ENCODE peak calls at places on chromosomes 3 and 15, in six cellular contexts. O is stomach, Z is esophagus muscularis mucosa, D is ovary, W is suprapubic skin, Q is A549. J is an unnamed sample.

GRCh38 chr3:69819283-69819682 is 80.0 kb downstream of the MITF start:
- DNase-seq in O (no peak), D (peak; percentile 19), W (no peak), Q (no peak), Z (no peak), J (no peak)

GRCh38 chr15:48890375-48890972 is 12.5 kb downstream of the EID1 start:
- DNase-seq in W (no peak), D (no peak), Q (no peak), Z (no peak), O (no peak), J (no peak)

GRCh38 chr3:106611841-106612240 is 743.0 kb upstream of the CBLB start:
- DNase-seq in D (no peak), W (no peak), Z (no peak), O (no peak), Q (no peak), J (no peak)

GRCh38 chr3:87287025-87287424 is 10.6 kb upstream of the POU1F1 start:
- DNase-seq in D (no peak), Q (no peak), Z (no peak), W (no peak), O (no peak), J (no peak)

GRCh38 chr3:45034612-45035252 is 8.6 kb downstream of the CLEC3B start:
- DNase-seq in O (peak; percentile 43), D (peak; percentile 28), W (peak; percentile 85), Q (no peak), Z (no peak), J (peak; percentile 62)

GRCh38 chr15:31268108-31268501 is 58.5 kb upstream of the KLF13 start:
- DNase-seq in D (no peak), W (peak; percentile 56), Q (no peak), Z (peak; percentile 85), O (peak; percentile 33), J (peak; percentile 19)

GRCh38 chr3:6994081-6994668 is 133.3 kb downstream of the GRM7 start:
- DNase-seq in Z (no peak), D (no peak), W (no peak), Q (no peak), O (no peak), J (no peak)

GRCh38 chr15:95990833-95991232 is 339.7 kb upstream of the NR2F2 start:
- DNase-seq in D (no peak), Q (no peak), O (no peak), Z (no peak), W (no peak), J (no peak)

GRCh38 chr3:142943870-142944269 is 19.6 kb downstream of the PAQR9 start:
- DNase-seq in D (no peak), W (no peak), Z (no peak), O (no peak), Q (no peak), J (no peak)

GRCh38 chr3:155352900-155353490 is 59.5 kb upstream of the STRIT1 start:
- DNase-seq in W (no peak), Q (peak; percentile 55), Z (no peak), O (no peak), D (no peak), J (no peak)

GRCh38 chr15:79218588-79219200 is 63.8 kb upstream of the ANKRD34C start:
- DNase-seq in O (no peak), D (no peak), W (peak; percentile 4), Z (no peak), Q (peak; percentile 40), J (no peak)

GRCh38 chr3:133837487-133838295 is 32.1 kb downstream of the SRPRB start:
- DNase-seq in Q (no peak), W (peak; percentile 55), D (no peak), O (no peak), Z (no peak), J (no peak)

GRCh38 chr3:186454881-186455703 is 89.1 kb downstream of the CRYGS start:
- DNase-seq in Z (peak; percentile 72), D (no peak), W (no peak), Q (no peak), O (no peak), J (no peak)

GRCh38 chr3:4680227-4680691 is 187.1 kb downstream of the ITPR1 start:
- DNase-seq in Z (no peak), O (no peak), Q (no peak), D (no peak), W (no peak), J (no peak)

GRCh38 chr3:186425788-186426730 is 64.0 kb upstream of the DGKG start:
- DNase-seq in D (no peak), Z (peak; percentile 83), O (no peak), Q (peak; percentile 25), W (no peak), J (no peak)

GRCh38 chr15:93422476-93422875 is 333.5 kb upstream of the RGMA start:
- DNase-seq in O (no peak), D (no peak), Q (no peak), W (no peak), Z (peak; percentile 66), J (no peak)

GRCh38 chr3:54535619-54536018 is 392.2 kb downstream of the LRTM1 start:
- DNase-seq in O (no peak), Q (no peak), W (no peak), D (no peak), Z (peak; percentile 55), J (no peak)

GRCh38 chr15:41566121-41566885 is 7.3 kb downstream of the TYRO3 start:
- DNase-seq in Z (no peak), W (no peak), D (no peak), O (no peak), Q (no peak), J (no peak)

GRCh38 chr3:113461488-113461887 is 20.2 kb upstream of the CFAP44 start:
- DNase-seq in O (no peak), Z (no peak), W (no peak), D (no peak), Q (no peak), J (no peak)

GRCh38 chr15:51097553-51098330 is 3.0 kb upstream of the TNFAIP8L3 start:
- DNase-seq in D (no peak), W (no peak), O (no peak), Q (no peak), Z (peak; percentile 55), J (no peak)

GRCh38 chr3:179430277-179430870 is 20.9 kb downstream of the GNB4 start:
- DNase-seq in D (no peak), Z (no peak), Q (no peak), O (no peak), W (no peak), J (no peak)

GRCh38 chr3:152126260-152126659 is 142.5 kb upstream of the MBNL1 start:
- DNase-seq in Z (no peak), D (no peak), W (no peak), O (no peak), Q (no peak), J (no peak)

GRCh38 chr3:152123457-152123856 is 145.3 kb upstream of the MBNL1 start:
- DNase-seq in W (no peak), Z (no peak), D (no peak), Q (no peak), O (no peak), J (no peak)

GRCh38 chr3:152128356-152128755 is 140.4 kb upstream of the MBNL1 start:
- DNase-seq in W (no peak), O (no peak), D (no peak), Z (no peak), Q (no peak), J (no peak)

GRCh38 chr3:152121292-152121654 is 147.5 kb upstream of the MBNL1 start:
- DNase-seq in D (no peak), Q (no peak), W (no peak), O (no peak), Z (no peak), J (no peak)

GRCh38 chr3:152127058-152127457 is 141.7 kb upstream of the MBNL1 start:
- DNase-seq in Q (no peak), O (no peak), D (no peak), W (no peak), Z (no peak), J (no peak)
- TF ChIP-seq EP300 in Q (no peak), O (no peak), D (no peak), W (no peak), Z (no peak), J (no peak)

DNA sequence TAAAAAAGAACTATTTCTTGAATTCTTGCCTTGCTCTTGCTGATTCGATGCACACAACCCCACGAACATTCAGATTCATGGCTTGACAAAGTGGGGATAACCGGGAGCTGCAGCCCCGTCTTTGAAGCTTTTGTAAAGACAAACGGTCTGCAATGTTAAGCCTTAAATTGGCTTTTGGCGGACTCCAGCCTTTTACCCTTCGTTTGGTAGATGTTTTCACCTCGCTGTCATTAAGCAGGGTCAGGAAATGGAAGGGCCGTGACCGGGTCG is 376 bp upstream of the MAP2K5 start:
- DNase-seq in Q (no peak), W (no peak), D (no peak), Z (no peak), O (no peak), J (no peak)
- TF ChIP-seq CTCF in Q (no peak), W (no peak), D (no peak), Z (no peak), O (no peak), J (no peak)

GRCh38 chr3:77150028-77150427 is 110.1 kb downstream of the ROBO2 start:
- DNase-seq in W (no peak), O (no peak), Z (no peak), D (no peak), Q (no peak), J (no peak)
- TF ChIP-seq EP300 in W (no peak), O (no peak), Z (no peak), D (no peak), Q (no peak), J (no peak)

GRCh38 chr3:185075547-185075946 is 77.3 kb downstream of the C3orf70 start:
- DNase-seq in Q (no peak), O (no peak), W (no peak), Z (no peak), D (no peak), J (no peak)

GRCh38 chr3:185069583-185070030 is 83.3 kb downstream of the C3orf70 start:
- DNase-seq in D (no peak), Q (no peak), Z (no peak), O (no peak), W (no peak), J (peak; percentile 63)

GRCh38 chr3:185069023-185069422 is 83.8 kb downstream of the C3orf70 start:
- DNase-seq in D (no peak), O (no peak), Q (no peak), Z (no peak), W (no peak), J (peak; percentile 83)

GRCh38 chr3:185070491-185071335 is 82.1 kb downstream of the C3orf70 start:
- DNase-seq in Z (no peak), O (no peak), W (no peak), Q (peak; percentile 11), D (no peak), J (peak; percentile 72)

DNA sequence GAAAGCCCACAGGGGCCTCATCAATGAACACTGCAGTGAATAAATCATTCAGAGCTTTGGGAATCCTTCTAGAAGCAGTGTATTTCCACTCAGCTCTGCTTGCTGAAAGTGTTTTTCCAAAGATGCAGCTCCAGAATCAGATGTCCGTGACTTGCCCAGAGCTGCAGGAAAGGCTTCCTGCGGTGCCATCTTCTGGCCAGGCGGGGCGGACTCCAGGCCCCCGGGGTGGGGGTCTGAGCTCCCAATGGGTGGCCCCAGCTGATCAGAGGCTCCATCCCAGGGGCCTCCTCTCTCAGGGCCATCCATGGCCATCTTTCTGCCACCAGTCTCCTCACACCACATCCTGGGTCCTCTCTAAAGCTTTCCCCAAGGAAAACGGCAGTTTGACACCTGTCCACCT is 81.5 kb downstream of the C3orf70 start:
- DNase-seq in Z (no peak), O (no peak), Q (no peak), W (no peak), D (no peak), J (no peak)
- TF ChIP-seq CTCF in Z (no peak), O (no peak), Q (no peak), W (no peak), D (no peak), J (no peak)

GRCh38 chr3:127692501-127693335 is 20.0 kb downstream of the ABTB1 start:
- DNase-seq in W (no peak), Q (no peak), D (no peak), O (no peak), Z (no peak), J (no peak)
- TF ChIP-seq EP300 in W (no peak), Q (no peak), D (no peak), O (no peak), Z (no peak), J (no peak)